ENCODE peak calls at places on chromosomes 2 and 18, in five cellular contexts. A is AG04450; T is GM13977; V is stimulated activated CD8-positive, alpha-beta memory T cell treated with anti-CD3 and anti-CD28 coated beads, Interleukin-15, amount 100 ng/mL, for 24 hours; E is GM19239. J is an unnamed sample.

GRCh38 chr2:217669831-217670230 is 333.0 kb downstream of the TNS1 start:
- DNase-seq in A (no peak), T (no peak), V (no peak), E (no peak), J (no peak)

GRCh38 chr2:171822520-171823297 is 71.3 kb downstream of the SLC25A12 start:
- DNase-seq in A (no peak), T (no peak), V (no peak), E (no peak), J (no peak)

GRCh38 chr2:142918624-142919023 is 41.2 kb downstream of the KYNU start:
- DNase-seq in A (peak), T (no peak), V (no peak), E (no peak), J (no peak)

GRCh38 chr2:241746084-241746483 is 11.7 kb downstream of the D2HGDH start:
- DNase-seq in A (no peak), T (no peak), V (no peak), E (no peak), J (no peak)

GRCh38 chr2:100235098-100235497 is 87.2 kb downstream of the LONRF2 start:
- DNase-seq in A (no peak), T (peak), V (no peak), E (peak), J (peak)

GRCh38 chr18:59308201-59309014 is 10.0 kb downstream of the CPLX4 start:
- DNase-seq in A (peak), T (peak), V (peak), E (peak), J (peak)

GRCh38 chr18:56469582-56469981 is 168.8 kb downstream of the TXNL1 start:
- DNase-seq in A (no peak), T (no peak), V (no peak), E (no peak), J (no peak)

GRCh38 chr18:31942999-31943894 is at the start of gene TRAPPC8:
- DNase-seq in A (peak), T (peak), V (peak), E (peak), J (peak)

GRCh38 chr2:191950132-191950885 is 103.4 kb upstream of the CAVIN2 start:
- DNase-seq in A (no peak), T (no peak), V (no peak), E (no peak), J (no peak)

GRCh38 chr2:120661551-120661950 is 74.1 kb upstream of the GLI2 start:
- DNase-seq in A (no peak), T (no peak), V (no peak), E (no peak), J (peak)

GRCh38 chr2:49165662-49166061 is 11.3 kb upstream of the FSHR start:
- DNase-seq in A (no peak), T (no peak), V (no peak), E (no peak), J (no peak)

GRCh38 chr18:23399067-23399466 is 54.0 kb upstream of the RIOK3 start:
- DNase-seq in A (no peak), T (no peak), V (no peak), E (no peak), J (no peak)

GRCh38 chr2:9964334-9964980 is 13.0 kb downstream of the GRHL1 start:
- DNase-seq in A (no peak), T (no peak), V (no peak), E (no peak), J (no peak)

GRCh38 chr2:28322051-28322450 is 70.6 kb upstream of the FOSL2 start:
- DNase-seq in A (no peak), T (no peak), V (no peak), E (no peak), J (no peak)

GRCh38 chr2:9152975-9153402 is 53.6 kb upstream of the ASAP2 start:
- DNase-seq in A (no peak), T (no peak), V (no peak), E (no peak), J (no peak)

GRCh38 chr2:136135924-136136906 is 18.3 kb upstream of the CXCR4 start:
- DNase-seq in A (no peak), T (peak), V (no peak), E (no peak), J (no peak)

GRCh38 chr18:13823707-13824395 is at the start of gene MC5R:
- DNase-seq in A (no peak), T (peak), V (peak), E (peak), J (no peak)

GRCh38 chr2:102206666-102207341 is 20.0 kb downstream of the IL1RL2 start:
- DNase-seq in A (no peak), T (no peak), V (no peak), E (no peak), J (no peak)

GRCh38 chr18:73940721-73941120 is 206.9 kb downstream of the FBXO15 start:
- DNase-seq in A (no peak), T (no peak), V (no peak), E (no peak), J (no peak)

GRCh38 chr2:61471905-61472805 is 1.3 kb upstream of the USP34 start:
- DNase-seq in A (no peak), T (peak), V (no peak), E (peak), J (no peak)

GRCh38 chr2:72851333-72851732 is 25.5 kb upstream of the EXOC6B start:
- DNase-seq in A (no peak), T (no peak), V (no peak), E (no peak), J (no peak)

GRCh38 chr18:55396267-55396905 is 191.6 kb downstream of the TCF4 start:
- DNase-seq in A (no peak), T (no peak), V (no peak), E (no peak), J (no peak)